ENCODE peak calls at places on chromosome 2, in nine cellular contexts. L is foreskin keratinocyte, C is fibroblast of mammary gland, N is pancreas, M is foreskin fibroblast, Z is dorsolateral prefrontal cortex, U is adrenal gland, D is endothelial cell, S is ovary. Q is an unnamed sample.

GRCh38 chr2:167955264-167955906 is 292.0 kb downstream of the STK39 start:
- DNase-seq in S (no peak), Z (no peak), L (no peak), D (no peak), M (no peak), C (no peak), N (no peak), U (no peak), Q (no peak)

GRCh38 chr2:149031396-149031795 is 7.1 kb upstream of the LYPD6B start:
- DNase-seq in C (no peak), S (no peak), U (no peak), D (no peak), M (no peak), N (no peak), Z (no peak), L (no peak), Q (no peak)

GRCh38 chr2:239596792-239597191 is 196.0 kb upstream of the HDAC4 start:
- DNase-seq in Z (no peak), N (no peak), D (no peak), M (no peak), U (no peak), L (no peak), S (no peak), C (no peak), Q (no peak)

GRCh38 chr2:237438082-237438925 is 24.3 kb upstream of the COL6A3 start:
- DNase-seq in Z (no peak), M (no peak), N (no peak), D (no peak), S (no peak), C (no peak), U (no peak), L (no peak), Q (no peak)

GRCh38 chr2:116718451-116718850 is 1096.0 kb upstream of the DDX18 start:
- DNase-seq in U (no peak), M (no peak), N (no peak), S (no peak), L (peak; percentile 31), Z (no peak), C (no peak), D (no peak), Q (no peak)

GRCh38 chr2:137023205-137023604 is 257.9 kb downstream of the THSD7B start:
- DNase-seq in L (no peak), C (no peak), N (no peak), D (no peak), M (no peak), Z (no peak), S (no peak), U (no peak), Q (no peak)

GRCh38 chr2:47031909-47032668 is 116.5 kb upstream of the MCFD2 start:
- DNase-seq in L (peak; percentile 71), U (no peak), M (no peak), D (no peak), C (no peak), N (peak; percentile 13), S (no peak), Z (no peak), Q (no peak)

GRCh38 chr2:238930216-238930615 is 82.3 kb downstream of the TWIST2 start:
- DNase-seq in M (no peak), S (no peak), U (no peak), N (no peak), C (no peak), Z (no peak), D (no peak), L (no peak), Q (no peak)

GRCh38 chr2:110679337-110679707 is 1.5 kb upstream of the BUB1 start:
- DNase-seq in N (no peak), Z (no peak), U (no peak), L (no peak), D (no peak), M (no peak), S (peak; percentile 24), C (no peak), Q (no peak)

GRCh38 chr2:163667064-163667887 is 68.5 kb downstream of the FIGN start:
- DNase-seq in Z (no peak), N (no peak), D (no peak), U (peak; percentile 56), C (peak; percentile 93), M (peak; percentile 79), S (no peak), L (peak; percentile 82), Q (peak; percentile 63)

GRCh38 chr2:8061219-8061618 is 620.6 kb upstream of the ID2 start:
- DNase-seq in U (no peak), Z (no peak), S (no peak), M (no peak), C (no peak), L (no peak), D (no peak), N (no peak), Q (no peak)

GRCh38 chr2:32847734-32848133 is 99.0 kb upstream of the LTBP1 start:
- DNase-seq in C (no peak), N (no peak), D (no peak), Z (no peak), L (no peak), S (no peak), U (no peak), M (no peak), Q (no peak)

GRCh38 chr2:171387052-171387451 is 46.7 kb downstream of the METTL8 start:
- DNase-seq in C (no peak), S (no peak), D (no peak), M (no peak), L (no peak), U (no peak), Z (no peak), N (no peak), Q (no peak)

GRCh38 chr2:191869178-191869577 is 22.3 kb upstream of the CAVIN2 start:
- DNase-seq in U (no peak), C (peak; percentile 52), D (peak; percentile 64), L (no peak), N (no peak), M (peak; percentile 29), S (no peak), Z (peak; percentile 60), Q (no peak)
- TF ChIP-seq CTCF in U (no peak), C (peak; percentile 42), D (peak; percentile 69), L (peak; percentile 56), N (no peak), M (peak; percentile 29), S (no peak), Z (peak; percentile 47), Q (peak; percentile 15)

DNA sequence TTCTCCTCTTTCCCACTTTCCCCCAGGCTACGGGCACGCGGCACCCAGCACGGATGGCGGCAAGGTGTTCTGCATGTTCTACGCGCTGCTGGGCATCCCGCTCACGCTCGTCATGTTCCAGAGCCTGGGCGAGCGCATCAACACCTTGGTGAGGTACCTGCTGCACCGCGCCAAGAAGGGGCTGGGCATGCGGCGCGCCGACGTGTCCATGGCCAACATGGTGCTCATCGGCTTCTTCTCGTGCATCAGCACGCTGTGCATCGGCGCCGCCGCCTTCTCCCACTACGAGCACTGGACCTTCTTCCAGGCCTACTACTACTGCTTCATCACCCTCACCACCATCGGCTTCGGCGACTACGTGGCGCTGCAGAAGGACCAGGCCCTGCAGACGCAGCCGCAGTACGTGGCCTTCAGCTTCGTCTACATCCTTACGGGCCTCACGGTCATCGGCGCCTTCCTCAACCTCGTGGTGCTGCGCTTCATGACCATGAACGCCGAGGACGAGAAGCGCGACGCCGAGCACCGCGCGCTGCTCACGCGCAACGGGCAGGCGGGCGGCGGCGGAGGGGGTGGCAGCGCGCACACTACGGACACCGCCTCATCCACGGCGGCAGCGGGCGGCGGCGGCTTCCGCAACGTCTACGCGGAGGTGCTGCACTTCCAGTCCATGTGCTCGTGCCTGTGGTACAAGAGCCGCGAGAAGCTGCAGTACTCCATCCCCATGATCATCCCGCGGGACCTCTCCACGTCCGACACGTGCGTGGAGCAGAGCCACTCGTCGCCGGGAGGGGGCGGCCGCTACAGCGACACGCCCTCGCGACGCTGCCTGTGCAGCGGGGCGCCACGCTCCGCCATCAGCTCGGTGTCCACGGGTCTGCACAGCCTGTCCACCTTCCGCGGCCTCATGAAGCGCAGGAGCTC is 35.4 kb downstream of the KCNK3 start:
- DNase-seq in L (no peak), D (no peak), U (peak; percentile 19), C (no peak), M (peak; percentile 29), S (peak; percentile 21), Z (no peak), N (no peak), Q (no peak)
- TF ChIP-seq CTCF in L (peak; percentile 39), D (no peak), U (no peak), C (no peak), M (peak; percentile 31), S (no peak), Z (peak; percentile 11), N (no peak), Q (peak; percentile 37)

DNA sequence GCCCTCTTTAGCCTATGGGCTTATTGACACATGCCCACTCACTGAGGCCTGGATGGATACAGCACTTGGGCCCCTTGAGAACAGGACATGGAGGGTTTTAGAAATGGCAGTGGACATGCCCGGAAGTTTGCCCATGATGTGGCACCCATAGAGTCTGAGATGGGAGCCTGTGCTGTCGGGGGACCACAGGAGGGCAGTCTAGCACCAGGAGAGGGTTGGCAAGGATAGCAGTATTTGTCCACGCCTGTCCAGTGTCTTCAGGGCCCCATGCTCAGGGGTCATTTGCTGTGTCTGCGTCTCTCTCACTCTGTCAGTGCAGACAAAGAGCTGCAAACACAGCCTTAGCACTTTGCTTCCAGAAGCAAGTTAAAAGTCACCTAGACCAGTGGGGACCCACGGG is 48.7 kb downstream of the IL1RL2 start:
- DNase-seq in M (no peak), Z (no peak), L (no peak), C (peak; percentile 40), D (peak; percentile 31), U (no peak), N (no peak), S (no peak), Q (no peak)
- TF ChIP-seq CTCF in M (peak; percentile 20), Z (no peak), L (peak; percentile 59), C (peak; percentile 37), D (no peak), U (peak; percentile 30), N (no peak), S (no peak), Q (peak; percentile 27)

DNA sequence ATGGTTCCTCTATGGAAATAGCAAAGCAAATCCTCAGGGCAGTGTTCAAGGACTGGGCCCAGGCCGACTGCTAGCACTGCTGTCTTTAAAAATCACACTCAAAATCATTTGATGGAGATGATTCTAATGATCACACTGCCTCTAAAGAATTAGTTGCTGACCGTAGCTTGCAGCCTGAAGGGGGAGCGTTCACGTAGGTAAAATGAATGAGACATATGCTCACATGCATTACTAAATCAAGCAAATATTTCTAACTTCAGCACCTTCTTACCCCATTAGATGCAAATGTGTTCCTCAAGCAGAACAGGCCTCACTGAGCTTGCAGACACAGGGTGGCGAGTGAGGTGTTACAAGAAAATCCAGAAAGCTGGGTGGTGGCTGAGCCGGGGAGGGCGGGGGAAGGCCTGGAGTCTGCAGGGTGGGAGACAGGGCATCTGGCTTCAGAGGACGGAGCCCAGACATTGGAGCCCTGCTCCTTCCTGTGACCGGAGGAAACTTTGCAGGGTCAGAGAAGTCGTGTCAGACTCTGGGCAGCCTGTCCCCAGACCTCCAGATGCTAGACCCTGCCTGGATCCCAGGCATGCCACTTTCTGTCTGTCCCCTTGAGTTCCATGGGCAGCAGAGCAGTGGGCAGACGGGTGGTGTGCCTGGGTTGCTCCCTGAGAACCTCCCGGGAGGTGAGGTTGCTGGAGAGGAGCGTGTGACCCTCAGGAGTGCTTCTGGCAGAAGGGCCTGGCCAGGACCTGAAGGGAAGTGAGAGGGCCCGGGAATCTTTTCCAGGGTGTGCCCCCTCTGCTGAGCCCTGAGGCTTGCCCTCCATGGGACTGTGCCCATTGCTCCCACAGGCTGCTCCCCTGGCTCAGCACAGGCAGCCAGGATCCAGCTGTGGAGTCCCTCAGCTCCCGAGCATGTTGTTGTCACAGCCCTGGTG is 7.1 kb upstream of the NPPC start:
- DNase-seq in Z (no peak), S (no peak), M (no peak), L (peak; percentile 11), D (no peak), U (no peak), N (no peak), C (no peak), Q (no peak)
- TF ChIP-seq CTCF in Z (no peak), S (no peak), M (no peak), L (peak; percentile 38), D (no peak), U (no peak), N (no peak), C (no peak), Q (no peak)

Q was measured in AG09319.